ENCODE peak calls at places on chromosomes 13 and 19, in six cellular contexts. M is cardiac muscle cell, I is Panc1, O is thoracic aorta, T is IMR-90, N is tibial nerve. B is an unnamed sample. For H3K4me1, the result is how much of the 10 kb centered on the place peaks cover.

GRCh38 chr19:883661-884211 is 9.3 kb downstream of the MED16 start:
- DNase-seq in M (no peak), I (no peak), O (no peak), T (no peak), N (no peak), B (peak)

GRCh38 chr13:106506286-106506685 is 29.2 kb downstream of the EFNB2 start:
- DNase-seq in M (no peak), I (no peak), O (no peak), T (no peak), N (no peak), B (no peak)

GRCh38 chr13:78022164-78022877 is 103.7 kb upstream of the EDNRB start:
- DNase-seq in M (no peak), I (no peak), O (no peak), T (peak), N (no peak), B (peak)

GRCh38 chr19:31772915-31773314 is 423.7 kb upstream of the TSHZ3 start:
- DNase-seq in M (no peak), I (no peak), O (no peak), T (no peak), N (no peak), B (no peak)

GRCh38 chr19:45141203-45141900 is 19.4 kb downstream of the NKPD1 start:
- DNase-seq in M (no peak), I (no peak), O (no peak), T (no peak), N (no peak), B (no peak)

GRCh38 chr13:27922974-27923612 is 3.3 kb downstream of the PDX1 start:
- DNase-seq in M (no peak), I (no peak), O (no peak), T (no peak), N (no peak), B (no peak)

GRCh38 chr19:19657397-19657783 is 6.1 kb downstream of the ATP13A1 start:
- DNase-seq in M (no peak), I (no peak), O (no peak), T (no peak), N (no peak), B (no peak)

GRCh38 chr13:94251801-94252200 is 227.7 kb downstream of the DCT start:
- DNase-seq in M (no peak), I (no peak), O (no peak), T (peak), N (no peak), B (no peak)

GRCh38 chr19:10339380-10339960 is at the start of gene ICAM3:
- DNase-seq in M (no peak), I (no peak), O (no peak), T (no peak), N (no peak), B (no peak)

GRCh38 chr13:66693656-66694055 is 536.5 kb downstream of the PCDH9 start:
- DNase-seq in M (no peak), I (no peak), O (no peak), T (no peak), N (no peak), B (no peak)

GRCh38 chr13:66691149-66691548 is 539.0 kb downstream of the PCDH9 start:
- DNase-seq in M (no peak), I (no peak), O (no peak), T (no peak), N (no peak), B (no peak)

GRCh38 chr13:66689037-66689619 is 541.0 kb downstream of the PCDH9 start:
- DNase-seq in M (peak), I (no peak), O (no peak), T (no peak), N (no peak), B (no peak)

GRCh38 chr13:66689628-66690027 is 540.5 kb downstream of the PCDH9 start:
- DNase-seq in M (no peak), I (no peak), O (no peak), T (peak), N (no peak), B (no peak)
- TF ChIP-seq CTCF in M (peak), I (peak), O (no peak), T (peak), N (no peak), B (peak)

DNA sequence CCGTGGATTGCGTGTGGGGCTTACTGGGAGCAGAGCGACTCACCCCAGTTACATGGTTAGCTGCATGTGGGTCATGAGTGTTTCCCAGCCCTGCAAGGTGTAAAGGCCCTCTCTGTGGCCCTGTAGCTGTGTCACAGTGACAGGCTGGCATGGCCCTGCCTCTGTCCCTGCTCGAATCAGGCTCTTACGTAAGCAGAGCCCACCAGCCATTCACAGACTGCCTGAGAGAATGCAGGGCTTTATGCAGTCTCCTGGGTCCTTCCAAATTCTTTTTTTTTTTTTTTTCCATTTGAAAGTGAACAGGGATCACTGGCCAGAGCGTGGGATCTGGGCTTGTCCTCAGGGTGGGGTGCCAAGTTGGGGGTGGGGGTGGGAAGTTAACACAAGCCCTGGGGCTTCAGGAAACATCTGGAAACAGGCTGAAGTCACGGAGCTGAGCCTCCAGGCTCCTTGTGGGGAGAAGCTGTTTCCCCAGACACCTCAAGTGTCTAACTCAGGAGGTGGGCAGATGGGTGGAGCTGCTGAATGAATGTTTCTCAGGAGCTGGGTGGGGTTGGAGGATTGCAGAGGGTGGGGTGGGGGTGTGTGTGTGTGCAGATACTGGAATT is 13.4 kb downstream of the TECR start:
- DNase-seq in M (no peak), I (no peak), O (no peak), T (no peak), N (no peak), B (no peak)
- H3K27ac ChIP-seq in M (no peak), I (no peak), O (no peak), T (no peak), N (no peak), B (peak)

GRCh38 chr19:46349311-46349993 is 2.6 kb downstream of the PPP5C start:
- DNase-seq in M (peak), I (no peak), O (no peak), T (no peak), N (no peak), B (no peak)
- H3K4me1 ChIP-seq in M (under half), I (under half), O (under half), T (under half), N (half or more), B (under half)

GRCh38 chr19:46620267-46620666 is 4.6 kb downstream of the PTGIR start:
- DNase-seq in M (no peak), I (no peak), O (no peak), T (no peak), N (no peak), B (no peak)

GRCh38 chr19:46620716-46621115 is 4.2 kb downstream of the PTGIR start:
- DNase-seq in M (no peak), I (no peak), O (no peak), T (peak), N (no peak), B (no peak)

GRCh38 chr19:46616631-46617322 is 8.1 kb downstream of the PTGIR start:
- DNase-seq in M (peak), I (no peak), O (no peak), T (peak), N (no peak), B (no peak)

GRCh38 chr19:46617566-46618079 is 7.3 kb downstream of the PTGIR start:
- DNase-seq in M (no peak), I (no peak), O (no peak), T (no peak), N (no peak), B (no peak)

DNA sequence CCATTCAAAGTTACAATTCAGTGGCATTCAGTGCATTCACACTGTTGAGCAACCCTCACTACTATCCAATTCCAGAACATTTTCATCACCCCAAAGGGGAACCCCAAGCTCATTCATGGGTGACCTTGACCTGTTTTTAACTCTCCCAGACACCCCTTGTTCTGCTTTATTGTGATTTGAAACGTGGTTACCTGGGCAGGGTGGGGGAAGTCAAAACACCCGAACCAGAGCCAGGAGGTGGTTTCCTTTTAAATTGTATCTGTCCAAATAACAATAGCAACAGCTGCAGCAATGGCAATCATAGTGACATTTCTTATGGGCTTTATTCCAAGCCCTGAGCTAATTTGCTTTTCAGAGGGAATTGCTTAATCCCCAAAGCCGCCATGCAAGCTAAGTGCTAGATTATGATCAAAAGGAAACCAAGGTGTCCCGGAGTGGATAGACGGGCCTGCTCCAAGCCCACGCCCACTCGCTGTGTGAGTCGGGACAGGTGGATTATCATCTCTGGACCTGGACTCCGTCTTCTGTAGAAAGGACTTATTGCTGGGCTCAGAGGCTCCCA is 6.1 kb downstream of the PTGIR start:
- DNase-seq in M (no peak), I (no peak), O (no peak), T (peak), N (no peak), B (no peak)
- TF ChIP-seq CTCF in M (no peak), I (no peak), O (no peak), T (no peak), N (no peak), B (no peak)

B was measured in foreskin keratinocyte.